ENCODE peak calls at places on chromosomes 5 and 9, in nine cellular contexts. One of them, this sample, is unnamed.

GRCh38 chr9:34961574-34962480 is 3.7 kb downstream of the PHF24 start:
- DNase-seq in central memory CD4-positive, alpha-beta T cell: no peak
- DNase-seq in left kidney: no peak
- DNase-seq in A172: peak; percentile 76
- DNase-seq in C1 segment of cervical spinal cord: no peak
- DNase-seq in omental fat pad: no peak
- DNase-seq in activated CD4-positive, alpha-beta T cell treated with anti-CD3 and anti-CD28 coated beads, Interleukin-2, amount 50 U/mL, for 48 hours: peak; percentile 19
- DNase-seq in stimulated activated CD8-positive, alpha-beta memory T cell treated with anti-CD3 and anti-CD28 coated beads, Interleukin-7, amount 100 ng/mL, for 1 hour: no peak
- DNase-seq in frontal cortex: no peak
- DNase-seq in this sample: no peak

GRCh38 chr5:155605898-155606297 is 592.3 kb downstream of the KIF4B start:
- DNase-seq in stimulated activated CD8-positive, alpha-beta memory T cell treated with anti-CD3 and anti-CD28 coated beads, Interleukin-7, amount 100 ng/mL, for 1 hour: no peak
- DNase-seq in omental fat pad: no peak
- DNase-seq in A172: no peak
- DNase-seq in C1 segment of cervical spinal cord: no peak
- DNase-seq in central memory CD4-positive, alpha-beta T cell: no peak
- DNase-seq in frontal cortex: no peak
- DNase-seq in activated CD4-positive, alpha-beta T cell treated with anti-CD3 and anti-CD28 coated beads, Interleukin-2, amount 50 U/mL, for 48 hours: no peak
- DNase-seq in left kidney: no peak
- DNase-seq in this sample: no peak

GRCh38 chr9:94139672-94140417 is 55.6 kb downstream of the PTPDC1 start:
- DNase-seq in omental fat pad: peak; percentile 67
- DNase-seq in frontal cortex: peak; percentile 60
- DNase-seq in A172: peak; percentile 95
- DNase-seq in left kidney: peak; percentile 71
- DNase-seq in C1 segment of cervical spinal cord: no peak
- DNase-seq in activated CD4-positive, alpha-beta T cell treated with anti-CD3 and anti-CD28 coated beads, Interleukin-2, amount 50 U/mL, for 48 hours: no peak
- DNase-seq in stimulated activated CD8-positive, alpha-beta memory T cell treated with anti-CD3 and anti-CD28 coated beads, Interleukin-7, amount 100 ng/mL, for 1 hour: no peak
- DNase-seq in central memory CD4-positive, alpha-beta T cell: no peak
- DNase-seq in this sample: peak; percentile 82

GRCh38 chr5:158414780-158415179 is 555.8 kb upstream of the CLINT1 start:
- DNase-seq in A172: peak; percentile 88
- DNase-seq in C1 segment of cervical spinal cord: no peak
- DNase-seq in activated CD4-positive, alpha-beta T cell treated with anti-CD3 and anti-CD28 coated beads, Interleukin-2, amount 50 U/mL, for 48 hours: no peak
- DNase-seq in omental fat pad: no peak
- DNase-seq in stimulated activated CD8-positive, alpha-beta memory T cell treated with anti-CD3 and anti-CD28 coated beads, Interleukin-7, amount 100 ng/mL, for 1 hour: no peak
- DNase-seq in left kidney: peak; percentile 51
- DNase-seq in central memory CD4-positive, alpha-beta T cell: no peak
- DNase-seq in frontal cortex: no peak
- DNase-seq in this sample: no peak

GRCh38 chr5:136011427-136012001 is 17.3 kb upstream of the TGFBI start:
- DNase-seq in A172: peak; percentile 93
- DNase-seq in frontal cortex: no peak
- DNase-seq in omental fat pad: no peak
- DNase-seq in central memory CD4-positive, alpha-beta T cell: no peak
- DNase-seq in left kidney: peak; percentile 41
- DNase-seq in activated CD4-positive, alpha-beta T cell treated with anti-CD3 and anti-CD28 coated beads, Interleukin-2, amount 50 U/mL, for 48 hours: no peak
- DNase-seq in stimulated activated CD8-positive, alpha-beta memory T cell treated with anti-CD3 and anti-CD28 coated beads, Interleukin-7, amount 100 ng/mL, for 1 hour: no peak
- DNase-seq in C1 segment of cervical spinal cord: no peak
- DNase-seq in this sample: no peak

GRCh38 chr5:33854733-33855151 is 37.0 kb downstream of the ADAMTS12 start:
- DNase-seq in stimulated activated CD8-positive, alpha-beta memory T cell treated with anti-CD3 and anti-CD28 coated beads, Interleukin-7, amount 100 ng/mL, for 1 hour: no peak
- DNase-seq in omental fat pad: no peak
- DNase-seq in left kidney: peak; percentile 74
- DNase-seq in A172: peak; percentile 55
- DNase-seq in activated CD4-positive, alpha-beta T cell treated with anti-CD3 and anti-CD28 coated beads, Interleukin-2, amount 50 U/mL, for 48 hours: no peak
- DNase-seq in frontal cortex: no peak
- DNase-seq in C1 segment of cervical spinal cord: no peak
- DNase-seq in central memory CD4-positive, alpha-beta T cell: no peak
- DNase-seq in this sample: no peak

GRCh38 chr5:38249286-38249685 is 9.1 kb upstream of the EGFLAM start:
- DNase-seq in A172: peak; percentile 15
- DNase-seq in left kidney: no peak
- DNase-seq in frontal cortex: no peak
- DNase-seq in stimulated activated CD8-positive, alpha-beta memory T cell treated with anti-CD3 and anti-CD28 coated beads, Interleukin-7, amount 100 ng/mL, for 1 hour: no peak
- DNase-seq in central memory CD4-positive, alpha-beta T cell: no peak
- DNase-seq in omental fat pad: no peak
- DNase-seq in C1 segment of cervical spinal cord: no peak
- DNase-seq in activated CD4-positive, alpha-beta T cell treated with anti-CD3 and anti-CD28 coated beads, Interleukin-2, amount 50 U/mL, for 48 hours: no peak
- DNase-seq in this sample: no peak

GRCh38 chr5:146680846-146681585 is 165.0 kb upstream of the GPR151 start:
- DNase-seq in C1 segment of cervical spinal cord: no peak
- DNase-seq in stimulated activated CD8-positive, alpha-beta memory T cell treated with anti-CD3 and anti-CD28 coated beads, Interleukin-7, amount 100 ng/mL, for 1 hour: no peak
- DNase-seq in frontal cortex: no peak
- DNase-seq in activated CD4-positive, alpha-beta T cell treated with anti-CD3 and anti-CD28 coated beads, Interleukin-2, amount 50 U/mL, for 48 hours: no peak
- DNase-seq in A172: no peak
- DNase-seq in omental fat pad: no peak
- DNase-seq in central memory CD4-positive, alpha-beta T cell: no peak
- DNase-seq in left kidney: no peak
- DNase-seq in this sample: no peak

GRCh38 chr9:135887021-135887507 is 20.3 kb downstream of the CAMSAP1 start:
- DNase-seq in central memory CD4-positive, alpha-beta T cell: no peak
- DNase-seq in C1 segment of cervical spinal cord: no peak
- DNase-seq in stimulated activated CD8-positive, alpha-beta memory T cell treated with anti-CD3 and anti-CD28 coated beads, Interleukin-7, amount 100 ng/mL, for 1 hour: no peak
- DNase-seq in frontal cortex: peak; percentile 51
- DNase-seq in A172: peak; percentile 66
- DNase-seq in omental fat pad: no peak
- DNase-seq in activated CD4-positive, alpha-beta T cell treated with anti-CD3 and anti-CD28 coated beads, Interleukin-2, amount 50 U/mL, for 48 hours: no peak
- DNase-seq in left kidney: no peak
- DNase-seq in this sample: no peak

GRCh38 chr5:141223112-141223783 is at the start of gene PCDHB14:
- DNase-seq in stimulated activated CD8-positive, alpha-beta memory T cell treated with anti-CD3 and anti-CD28 coated beads, Interleukin-7, amount 100 ng/mL, for 1 hour: no peak
- DNase-seq in activated CD4-positive, alpha-beta T cell treated with anti-CD3 and anti-CD28 coated beads, Interleukin-2, amount 50 U/mL, for 48 hours: no peak
- DNase-seq in C1 segment of cervical spinal cord: no peak
- DNase-seq in A172: peak; percentile 76
- DNase-seq in frontal cortex: no peak
- DNase-seq in left kidney: peak; percentile 50
- DNase-seq in omental fat pad: no peak
- DNase-seq in central memory CD4-positive, alpha-beta T cell: no peak
- DNase-seq in this sample: no peak

GRCh38 chr9:110066929-110067716 is 140.8 kb downstream of the C9orf152 start:
- DNase-seq in activated CD4-positive, alpha-beta T cell treated with anti-CD3 and anti-CD28 coated beads, Interleukin-2, amount 50 U/mL, for 48 hours: no peak
- DNase-seq in central memory CD4-positive, alpha-beta T cell: no peak
- DNase-seq in omental fat pad: no peak
- DNase-seq in A172: peak; percentile 49
- DNase-seq in frontal cortex: no peak
- DNase-seq in C1 segment of cervical spinal cord: no peak
- DNase-seq in stimulated activated CD8-positive, alpha-beta memory T cell treated with anti-CD3 and anti-CD28 coated beads, Interleukin-7, amount 100 ng/mL, for 1 hour: no peak
- DNase-seq in left kidney: no peak
- DNase-seq in this sample: no peak

GRCh38 chr5:180670586-180671359 is 21.4 kb upstream of the FLT4 start:
- DNase-seq in left kidney: peak; percentile 81
- DNase-seq in A172: peak; percentile 48
- DNase-seq in C1 segment of cervical spinal cord: no peak
- DNase-seq in frontal cortex: peak; percentile 65
- DNase-seq in omental fat pad: no peak
- DNase-seq in activated CD4-positive, alpha-beta T cell treated with anti-CD3 and anti-CD28 coated beads, Interleukin-2, amount 50 U/mL, for 48 hours: peak; percentile 67
- DNase-seq in central memory CD4-positive, alpha-beta T cell: peak; percentile 14
- DNase-seq in stimulated activated CD8-positive, alpha-beta memory T cell treated with anti-CD3 and anti-CD28 coated beads, Interleukin-7, amount 100 ng/mL, for 1 hour: peak; percentile 12
- DNase-seq in this sample: no peak

GRCh38 chr9:86303316-86303975 is 21.1 kb upstream of the ISCA1 start:
- DNase-seq in omental fat pad: no peak
- DNase-seq in A172: peak; percentile 28
- DNase-seq in left kidney: no peak
- DNase-seq in stimulated activated CD8-positive, alpha-beta memory T cell treated with anti-CD3 and anti-CD28 coated beads, Interleukin-7, amount 100 ng/mL, for 1 hour: no peak
- DNase-seq in frontal cortex: no peak
- DNase-seq in C1 segment of cervical spinal cord: no peak
- DNase-seq in central memory CD4-positive, alpha-beta T cell: peak; percentile 44
- DNase-seq in activated CD4-positive, alpha-beta T cell treated with anti-CD3 and anti-CD28 coated beads, Interleukin-2, amount 50 U/mL, for 48 hours: peak; percentile 45
- DNase-seq in this sample: no peak

GRCh38 chr5:88518131-88519016 is 249.7 kb upstream of the TMEM161B start:
- DNase-seq in stimulated activated CD8-positive, alpha-beta memory T cell treated with anti-CD3 and anti-CD28 coated beads, Interleukin-7, amount 100 ng/mL, for 1 hour: no peak
- DNase-seq in left kidney: no peak
- DNase-seq in central memory CD4-positive, alpha-beta T cell: no peak
- DNase-seq in C1 segment of cervical spinal cord: no peak
- DNase-seq in omental fat pad: no peak
- DNase-seq in frontal cortex: no peak
- DNase-seq in activated CD4-positive, alpha-beta T cell treated with anti-CD3 and anti-CD28 coated beads, Interleukin-2, amount 50 U/mL, for 48 hours: no peak
- DNase-seq in A172: peak; percentile 38
- DNase-seq in this sample: no peak

GRCh38 chr9:130913599-130914416 is 17.2 kb upstream of the QRFP start:
- DNase-seq in stimulated activated CD8-positive, alpha-beta memory T cell treated with anti-CD3 and anti-CD28 coated beads, Interleukin-7, amount 100 ng/mL, for 1 hour: no peak
- DNase-seq in activated CD4-positive, alpha-beta T cell treated with anti-CD3 and anti-CD28 coated beads, Interleukin-2, amount 50 U/mL, for 48 hours: no peak
- DNase-seq in left kidney: no peak
- DNase-seq in omental fat pad: no peak
- DNase-seq in A172: no peak
- DNase-seq in C1 segment of cervical spinal cord: no peak
- DNase-seq in central memory CD4-positive, alpha-beta T cell: no peak
- DNase-seq in frontal cortex: no peak
- DNase-seq in this sample: no peak

GRCh38 chr9:92424340-92424739 is at the start of gene OMD:
- DNase-seq in left kidney: no peak
- DNase-seq in C1 segment of cervical spinal cord: no peak
- DNase-seq in frontal cortex: no peak
- DNase-seq in A172: no peak
- DNase-seq in central memory CD4-positive, alpha-beta T cell: no peak
- DNase-seq in omental fat pad: no peak
- DNase-seq in stimulated activated CD8-positive, alpha-beta memory T cell treated with anti-CD3 and anti-CD28 coated beads, Interleukin-7, amount 100 ng/mL, for 1 hour: no peak
- DNase-seq in activated CD4-positive, alpha-beta T cell treated with anti-CD3 and anti-CD28 coated beads, Interleukin-2, amount 50 U/mL, for 48 hours: no peak
- DNase-seq in this sample: no peak

GRCh38 chr9:7967093-7967827 is 167.7 kb upstream of the DMAC1 start:
- DNase-seq in activated CD4-positive, alpha-beta T cell treated with anti-CD3 and anti-CD28 coated beads, Interleukin-2, amount 50 U/mL, for 48 hours: no peak
- DNase-seq in omental fat pad: no peak
- DNase-seq in C1 segment of cervical spinal cord: no peak
- DNase-seq in left kidney: peak; percentile 27
- DNase-seq in frontal cortex: no peak
- DNase-seq in stimulated activated CD8-positive, alpha-beta memory T cell treated with anti-CD3 and anti-CD28 coated beads, Interleukin-7, amount 100 ng/mL, for 1 hour: no peak
- DNase-seq in central memory CD4-positive, alpha-beta T cell: no peak
- DNase-seq in A172: no peak
- DNase-seq in this sample: no peak

GRCh38 chr5:40733842-40734563 is 21.8 kb downstream of the TTC33 start:
- DNase-seq in C1 segment of cervical spinal cord: no peak
- DNase-seq in central memory CD4-positive, alpha-beta T cell: no peak
- DNase-seq in activated CD4-positive, alpha-beta T cell treated with anti-CD3 and anti-CD28 coated beads, Interleukin-2, amount 50 U/mL, for 48 hours: no peak
- DNase-seq in omental fat pad: no peak
- DNase-seq in A172: no peak
- DNase-seq in frontal cortex: no peak
- DNase-seq in left kidney: peak; percentile 33
- DNase-seq in stimulated activated CD8-positive, alpha-beta memory T cell treated with anti-CD3 and anti-CD28 coated beads, Interleukin-7, amount 100 ng/mL, for 1 hour: no peak
- DNase-seq in this sample: no peak

GRCh38 chr9:114491430-114492003 is 13.8 kb downstream of the WHRN start:
- DNase-seq in C1 segment of cervical spinal cord: no peak
- DNase-seq in A172: no peak
- DNase-seq in frontal cortex: no peak
- DNase-seq in omental fat pad: no peak
- DNase-seq in left kidney: no peak
- DNase-seq in stimulated activated CD8-positive, alpha-beta memory T cell treated with anti-CD3 and anti-CD28 coated beads, Interleukin-7, amount 100 ng/mL, for 1 hour: no peak
- DNase-seq in activated CD4-positive, alpha-beta T cell treated with anti-CD3 and anti-CD28 coated beads, Interleukin-2, amount 50 U/mL, for 48 hours: no peak
- DNase-seq in central memory CD4-positive, alpha-beta T cell: no peak
- DNase-seq in this sample: no peak

GRCh38 chr5:149656576-149657182 is 73.4 kb upstream of the PPARGC1B start:
- DNase-seq in omental fat pad: no peak
- DNase-seq in stimulated activated CD8-positive, alpha-beta memory T cell treated with anti-CD3 and anti-CD28 coated beads, Interleukin-7, amount 100 ng/mL, for 1 hour: no peak
- DNase-seq in C1 segment of cervical spinal cord: no peak
- DNase-seq in activated CD4-positive, alpha-beta T cell treated with anti-CD3 and anti-CD28 coated beads, Interleukin-2, amount 50 U/mL, for 48 hours: peak; percentile 52
- DNase-seq in left kidney: no peak
- DNase-seq in A172: peak; percentile 40
- DNase-seq in frontal cortex: no peak
- DNase-seq in central memory CD4-positive, alpha-beta T cell: no peak
- DNase-seq in this sample: no peak

GRCh38 chr5:94715843-94716242 is 97.4 kb downstream of the SLF1 start:
- DNase-seq in omental fat pad: no peak
- DNase-seq in frontal cortex: no peak
- DNase-seq in C1 segment of cervical spinal cord: no peak
- DNase-seq in A172: no peak
- DNase-seq in left kidney: no peak
- DNase-seq in activated CD4-positive, alpha-beta T cell treated with anti-CD3 and anti-CD28 coated beads, Interleukin-2, amount 50 U/mL, for 48 hours: no peak
- DNase-seq in central memory CD4-positive, alpha-beta T cell: no peak
- DNase-seq in stimulated activated CD8-positive, alpha-beta memory T cell treated with anti-CD3 and anti-CD28 coated beads, Interleukin-7, amount 100 ng/mL, for 1 hour: no peak
- DNase-seq in this sample: no peak

GRCh38 chr9:114001794-114002261 is 76.3 kb downstream of the AMBP start:
- DNase-seq in left kidney: no peak
- DNase-seq in stimulated activated CD8-positive, alpha-beta memory T cell treated with anti-CD3 and anti-CD28 coated beads, Interleukin-7, amount 100 ng/mL, for 1 hour: no peak
- DNase-seq in central memory CD4-positive, alpha-beta T cell: no peak
- DNase-seq in frontal cortex: no peak
- DNase-seq in C1 segment of cervical spinal cord: no peak
- DNase-seq in activated CD4-positive, alpha-beta T cell treated with anti-CD3 and anti-CD28 coated beads, Interleukin-2, amount 50 U/mL, for 48 hours: no peak
- DNase-seq in A172: no peak
- DNase-seq in omental fat pad: no peak
- DNase-seq in this sample: peak; percentile 14

GRCh38 chr5:149840226-149840825 is 104.3 kb downstream of the PDE6A start:
- DNase-seq in C1 segment of cervical spinal cord: no peak
- DNase-seq in left kidney: no peak
- DNase-seq in activated CD4-positive, alpha-beta T cell treated with anti-CD3 and anti-CD28 coated beads, Interleukin-2, amount 50 U/mL, for 48 hours: no peak
- DNase-seq in omental fat pad: no peak
- DNase-seq in frontal cortex: no peak
- DNase-seq in stimulated activated CD8-positive, alpha-beta memory T cell treated with anti-CD3 and anti-CD28 coated beads, Interleukin-7, amount 100 ng/mL, for 1 hour: no peak
- DNase-seq in A172: no peak
- DNase-seq in central memory CD4-positive, alpha-beta T cell: no peak
- DNase-seq in this sample: no peak

GRCh38 chr5:141934099-141934844 is 10.6 kb downstream of the DELE1 start:
- DNase-seq in frontal cortex: no peak
- DNase-seq in central memory CD4-positive, alpha-beta T cell: no peak
- DNase-seq in left kidney: no peak
- DNase-seq in activated CD4-positive, alpha-beta T cell treated with anti-CD3 and anti-CD28 coated beads, Interleukin-2, amount 50 U/mL, for 48 hours: no peak
- DNase-seq in stimulated activated CD8-positive, alpha-beta memory T cell treated with anti-CD3 and anti-CD28 coated beads, Interleukin-7, amount 100 ng/mL, for 1 hour: no peak
- DNase-seq in A172: no peak
- DNase-seq in omental fat pad: no peak
- DNase-seq in C1 segment of cervical spinal cord: no peak
- DNase-seq in this sample: no peak

GRCh38 chr5:34658023-34658422 is 1.9 kb downstream of the RAI14 start:
- DNase-seq in frontal cortex: peak; percentile 22
- DNase-seq in omental fat pad: no peak
- DNase-seq in central memory CD4-positive, alpha-beta T cell: no peak
- DNase-seq in activated CD4-positive, alpha-beta T cell treated with anti-CD3 and anti-CD28 coated beads, Interleukin-2, amount 50 U/mL, for 48 hours: no peak
- DNase-seq in left kidney: peak; percentile 64
- DNase-seq in A172: peak; percentile 31
- DNase-seq in stimulated activated CD8-positive, alpha-beta memory T cell treated with anti-CD3 and anti-CD28 coated beads, Interleukin-7, amount 100 ng/mL, for 1 hour: no peak
- DNase-seq in C1 segment of cervical spinal cord: no peak
- DNase-seq in this sample: no peak

GRCh38 chr9:90219548-90220118 is 423.0 kb downstream of the DIRAS2 start:
- DNase-seq in frontal cortex: no peak
- DNase-seq in C1 segment of cervical spinal cord: no peak
- DNase-seq in activated CD4-positive, alpha-beta T cell treated with anti-CD3 and anti-CD28 coated beads, Interleukin-2, amount 50 U/mL, for 48 hours: peak; percentile 25
- DNase-seq in central memory CD4-positive, alpha-beta T cell: no peak
- DNase-seq in left kidney: peak; percentile 7
- DNase-seq in A172: no peak
- DNase-seq in stimulated activated CD8-positive, alpha-beta memory T cell treated with anti-CD3 and anti-CD28 coated beads, Interleukin-7, amount 100 ng/mL, for 1 hour: peak; percentile 8
- DNase-seq in omental fat pad: no peak
- DNase-seq in this sample: no peak

GRCh38 chr9:81578606-81579005 is 110.7 kb downstream of the TLE1 start:
- DNase-seq in omental fat pad: no peak
- DNase-seq in C1 segment of cervical spinal cord: no peak
- DNase-seq in activated CD4-positive, alpha-beta T cell treated with anti-CD3 and anti-CD28 coated beads, Interleukin-2, amount 50 U/mL, for 48 hours: no peak
- DNase-seq in frontal cortex: no peak
- DNase-seq in A172: peak; percentile 39
- DNase-seq in left kidney: no peak
- DNase-seq in stimulated activated CD8-positive, alpha-beta memory T cell treated with anti-CD3 and anti-CD28 coated beads, Interleukin-7, amount 100 ng/mL, for 1 hour: no peak
- DNase-seq in central memory CD4-positive, alpha-beta T cell: no peak
- DNase-seq in this sample: no peak